ENCODE peak calls at places on chromosomes 11 and 22, in seven cellular contexts. One of them, this sample, is unnamed.

GRCh38 chr11:120336641-120337132 is 474 bp downstream of the ARHGEF12 start:
- DNase-seq in GM10248: peak
- DNase-seq in EH: peak
- DNase-seq in omental fat pad: no peak
- DNase-seq in effector memory CD8-positive, alpha-beta T cell: no peak
- DNase-seq in hippocampal formation: no peak
- DNase-seq in anterior cingulate cortex: peak
- DNase-seq in this sample: no peak

GRCh38 chr11:70158201-70158600 is 44.9 kb upstream of the FADD start:
- DNase-seq in GM10248: no peak
- DNase-seq in EH: peak
- DNase-seq in omental fat pad: no peak
- DNase-seq in effector memory CD8-positive, alpha-beta T cell: no peak
- DNase-seq in hippocampal formation: no peak
- DNase-seq in anterior cingulate cortex: no peak
- DNase-seq in this sample: peak

GRCh38 chr11:2750601-2751522 is 51.1 kb upstream of the KCNQ1OT1 start:
- DNase-seq in GM10248: no peak
- DNase-seq in EH: no peak
- DNase-seq in omental fat pad: no peak
- DNase-seq in effector memory CD8-positive, alpha-beta T cell: no peak
- DNase-seq in hippocampal formation: no peak
- DNase-seq in anterior cingulate cortex: no peak
- DNase-seq in this sample: peak

GRCh38 chr11:71301046-71301857 is 48.9 kb upstream of the SHANK2 start:
- DNase-seq in GM10248: no peak
- DNase-seq in EH: no peak
- DNase-seq in omental fat pad: no peak
- DNase-seq in effector memory CD8-positive, alpha-beta T cell: no peak
- DNase-seq in hippocampal formation: no peak
- DNase-seq in anterior cingulate cortex: no peak
- DNase-seq in this sample: no peak

GRCh38 chr22:46070215-46070721 is 80.1 kb upstream of the PPARA start:
- DNase-seq in GM10248: no peak
- DNase-seq in EH: no peak
- DNase-seq in omental fat pad: no peak
- DNase-seq in effector memory CD8-positive, alpha-beta T cell: no peak
- DNase-seq in hippocampal formation: no peak
- DNase-seq in anterior cingulate cortex: no peak
- DNase-seq in this sample: no peak

GRCh38 chr11:94563176-94563847 is 3.9 kb upstream of the PIWIL4 start:
- DNase-seq in GM10248: no peak
- DNase-seq in EH: peak
- DNase-seq in omental fat pad: no peak
- DNase-seq in effector memory CD8-positive, alpha-beta T cell: no peak
- DNase-seq in hippocampal formation: no peak
- DNase-seq in anterior cingulate cortex: no peak
- DNase-seq in this sample: no peak

GRCh38 chr22:36366291-36366708 is 21.5 kb downstream of the MYH9 start:
- DNase-seq in GM10248: no peak
- DNase-seq in EH: no peak
- DNase-seq in omental fat pad: no peak
- DNase-seq in effector memory CD8-positive, alpha-beta T cell: no peak
- DNase-seq in hippocampal formation: no peak
- DNase-seq in anterior cingulate cortex: no peak
- DNase-seq in this sample: no peak

GRCh38 chr11:13076961-13077360 is 67.8 kb downstream of the RASSF10 start:
- DNase-seq in GM10248: no peak
- DNase-seq in EH: no peak
- DNase-seq in omental fat pad: no peak
- DNase-seq in effector memory CD8-positive, alpha-beta T cell: no peak
- DNase-seq in hippocampal formation: no peak
- DNase-seq in anterior cingulate cortex: no peak
- DNase-seq in this sample: no peak

GRCh38 chr11:76670475-76671235 is at the start of gene LRRC32:
- DNase-seq in GM10248: peak
- DNase-seq in EH: peak
- DNase-seq in omental fat pad: no peak
- DNase-seq in effector memory CD8-positive, alpha-beta T cell: no peak
- DNase-seq in hippocampal formation: no peak
- DNase-seq in anterior cingulate cortex: no peak
- DNase-seq in this sample: peak